ENCODE peak calls at places on chromosomes 12 and 14, in four cellular contexts. R is GM12878, B is HepG2, Z is upper lobe of left lung. W is an unnamed sample.

GRCh38 chr14:48391661-48392060 is 716.3 kb upstream of the MDGA2 start:
- ATAC-seq in R (no peak), B (no peak), Z (no peak), W (no peak)

GRCh38 chr12:105658389-105658788 is 327.9 kb downstream of the C12orf75 start:
- ATAC-seq in R (no peak), B (no peak), Z (no peak), W (no peak)

GRCh38 chr14:64510825-64511679 is 6.5 kb downstream of the ZBTB1 start:
- ATAC-seq in R (peak; percentile 50), B (peak; percentile 72), Z (peak; percentile 88), W (peak; percentile 69)

GRCh38 chr12:107365703-107366102 is 272.4 kb upstream of the CRY1 start:
- ATAC-seq in R (no peak), B (no peak), Z (no peak), W (no peak)

GRCh38 chr14:23387916-23388882 is 11.4 kb downstream of the CMTM5 start:
- ATAC-seq in R (no peak), B (peak; percentile 19), Z (no peak), W (no peak)

GRCh38 chr14:64501326-64502171 is 2.1 kb downstream of the ZBTB25 start:
- ATAC-seq in R (no peak), B (no peak), Z (no peak), W (peak; percentile 37)

GRCh38 chr12:40011775-40012129 is 94.1 kb downstream of the SLC2A13 start:
- ATAC-seq in R (peak; percentile 38), B (peak; percentile 77), Z (no peak), W (no peak)

GRCh38 chr12:45232771-45233372 is 17.0 kb downstream of the ANO6 start:
- ATAC-seq in R (peak; percentile 79), B (peak; percentile 59), Z (peak; percentile 74), W (peak; percentile 75)

GRCh38 chr12:74747305-74747704 is 209.7 kb downstream of the ATXN7L3B start:
- ATAC-seq in R (no peak), B (no peak), Z (no peak), W (no peak)

GRCh38 chr14:89258728-89259273 is 158.2 kb downstream of the FOXN3 start:
- ATAC-seq in R (peak; percentile 89), B (no peak), Z (no peak), W (no peak)

GRCh38 chr12:38711055-38711454 is 194.3 kb downstream of the CPNE8 start:
- ATAC-seq in R (peak; percentile 96), B (peak; percentile 68), Z (no peak), W (no peak)

GRCh38 chr14:71372411-71372838 is 465.2 kb downstream of the PCNX1 start:
- ATAC-seq in R (no peak), B (no peak), Z (peak; percentile 88), W (peak; percentile 46)

GRCh38 chr14:79407572-79407971 is 803.7 kb downstream of the DIO2 start:
- ATAC-seq in R (no peak), B (no peak), Z (no peak), W (no peak)

GRCh38 chr14:92475037-92475436 is 38.5 kb upstream of the RIN3 start:
- ATAC-seq in R (no peak), B (no peak), Z (no peak), W (no peak)

GRCh38 chr14:53325176-53325806 is 172.2 kb upstream of the DDHD1 start:
- ATAC-seq in R (peak; percentile 34), B (no peak), Z (no peak), W (no peak)

GRCh38 chr14:60323199-60323891 is 74.3 kb downstream of the PPM1A start:
- ATAC-seq in R (no peak), B (no peak), Z (no peak), W (no peak)

GRCh38 chr12:93377252-93377542 is 528 bp upstream of the NUDT4 start:
- ATAC-seq in R (no peak), B (peak; percentile 39), Z (peak; percentile 49), W (peak; percentile 40)

GRCh38 chr14:95130545-95130944 is 26.8 kb downstream of the DICER1 start:
- ATAC-seq in R (no peak), B (no peak), Z (no peak), W (no peak)

GRCh38 chr12:14773685-14774073 is 29.6 kb downstream of the WBP11 start:
- ATAC-seq in R (peak; percentile 2), B (peak; percentile 10), Z (no peak), W (peak; percentile 1)

GRCh38 chr14:35189422-35189821 is 67.1 kb downstream of the PRORP start:
- ATAC-seq in R (no peak), B (peak; percentile 96), Z (no peak), W (no peak)

GRCh38 chr12:51907083-51907863 is at the start of gene ACVRL1:
- ATAC-seq in R (no peak), B (no peak), Z (no peak), W (no peak)

GRCh38 chr14:75597149-75597548 is 18.7 kb downstream of the FLVCR2 start:
- ATAC-seq in R (no peak), B (no peak), Z (no peak), W (no peak)

GRCh38 chr12:126247936-126248335 is 1182.7 kb downstream of the AACS start:
- ATAC-seq in R (no peak), B (no peak), Z (no peak), W (no peak)

GRCh38 chr12:132407525-132407924 is 78.1 kb upstream of the GALNT9 start:
- ATAC-seq in R (no peak), B (no peak), Z (no peak), W (no peak)

GRCh38 chr14:105299654-105300541 is 903 bp downstream of the BRF1 start:
- ATAC-seq in R (peak; percentile 10), B (peak; percentile 20), Z (no peak), W (peak; percentile 13)

GRCh38 chr12:110282343-110282860 is 1.4 kb downstream of the ATP2A2 start:
- ATAC-seq in R (peak; percentile 43), B (no peak), Z (no peak), W (no peak)

GRCh38 chr14:99552021-99552553 is 51.9 kb downstream of the CCDC85C start:
- ATAC-seq in R (no peak), B (no peak), Z (no peak), W (no peak)

GRCh38 chr14:34619399-34619920 is 10.5 kb downstream of the SNX6 start:
- ATAC-seq in R (no peak), B (no peak), Z (no peak), W (no peak)

GRCh38 chr12:8987589-8988205 is 1.6 kb upstream of the KLRG1 start:
- ATAC-seq in R (peak; percentile 31), B (no peak), Z (no peak), W (no peak)

GRCh38 chr12:121776190-121777098 is 17.0 kb downstream of the RHOF start:
- ATAC-seq in R (peak; percentile 89), B (peak; percentile 71), Z (peak; percentile 68), W (peak; percentile 47)

GRCh38 chr14:87567926-87568325 is 425.1 kb downstream of the GALC start:
- ATAC-seq in R (no peak), B (no peak), Z (no peak), W (no peak)

GRCh38 chr14:23555533-23555881 is 564 bp upstream of the THTPA start:
- ATAC-seq in R (no peak), B (no peak), Z (no peak), W (peak; percentile 3)

GRCh38 chr14:74578479-74578878 is 33.6 kb downstream of the LTBP2 start:
- ATAC-seq in R (no peak), B (no peak), Z (no peak), W (no peak)

GRCh38 chr12:48973992-48974673 is 2.6 kb upstream of the WNT10B start:
- ATAC-seq in R (peak; percentile 51), B (peak; percentile 64), Z (peak; percentile 58), W (peak; percentile 70)
- H3K27me3 ChIP-seq in R (peaks cover 24% of the 10 kb centered on the region), B (peaks cover 79% of the 10 kb centered on the region), Z (peaks cover 71% of the 10 kb centered on the region), W (peaks cover 98% of the 10 kb centered on the region)

DNA sequence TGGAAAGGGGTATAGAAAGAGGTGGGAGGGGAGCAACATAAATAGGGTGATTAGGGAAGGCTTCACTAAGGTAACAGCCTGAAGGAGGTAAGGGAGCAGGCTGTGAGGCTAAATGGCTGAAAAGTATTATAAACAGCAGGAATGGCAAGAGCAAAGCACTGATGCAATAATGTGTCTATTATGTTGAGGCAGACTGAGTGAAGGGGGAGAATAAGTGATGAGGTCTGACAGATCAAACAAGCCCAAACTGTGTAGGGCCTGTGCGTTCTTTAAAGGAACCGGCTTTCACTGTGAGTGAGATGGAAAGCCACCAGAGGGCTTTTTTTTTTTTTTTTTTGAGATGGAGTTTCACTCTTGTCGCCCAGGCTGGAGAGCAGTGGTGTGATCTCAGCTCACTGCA is 6.7 kb upstream of the VCPKMT start:
- ATAC-seq in R (no peak), B (no peak), Z (no peak), W (no peak)
- TF ChIP-seq EP300 in R (no peak), B (no peak), Z (no peak), W (no peak)

DNA sequence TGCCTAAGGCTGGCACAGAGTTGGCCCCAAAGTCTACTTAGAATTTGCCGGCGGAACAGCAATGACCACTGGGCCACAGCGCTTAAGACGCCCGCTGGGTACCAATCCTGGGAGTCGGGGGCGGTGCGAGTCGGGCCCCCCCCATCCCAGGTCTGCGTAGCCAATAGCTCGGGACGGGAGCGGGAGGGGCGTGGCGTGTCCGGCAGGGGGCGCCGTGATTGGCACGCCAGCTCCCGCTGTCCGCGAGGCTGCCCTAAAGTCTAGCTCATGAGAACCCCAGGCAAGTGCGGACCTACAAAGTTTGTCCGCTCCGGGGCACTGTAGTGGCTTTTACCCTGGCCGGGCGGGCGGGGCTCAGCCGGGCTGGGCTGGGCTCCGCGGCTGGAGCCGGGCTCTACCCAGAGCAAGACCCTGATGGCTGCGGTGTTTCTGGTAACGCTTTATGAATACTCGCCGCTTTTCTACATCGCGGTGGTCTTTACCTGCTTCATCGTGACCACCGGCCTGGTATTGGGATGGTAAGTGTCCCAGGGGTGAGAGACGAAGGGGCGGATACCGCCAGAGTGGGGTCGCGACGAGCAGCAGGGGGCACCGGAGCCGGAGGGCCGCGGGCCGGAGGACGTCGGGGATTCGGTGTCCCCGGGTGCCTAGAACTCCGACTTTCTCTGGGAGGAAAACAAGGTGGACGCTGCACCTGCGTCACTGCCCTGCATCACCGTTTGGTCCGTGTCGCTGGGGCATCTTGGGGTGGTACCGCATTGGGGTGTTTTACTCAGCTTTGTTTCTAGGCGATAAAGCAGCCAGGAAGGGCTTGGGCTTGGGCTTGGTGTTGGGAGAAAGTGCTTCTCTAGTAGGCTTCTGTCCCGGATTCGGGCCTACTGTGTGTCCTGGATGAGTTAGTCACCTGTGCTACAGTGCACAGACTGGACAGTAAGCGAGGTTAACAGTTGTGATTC is at the start of gene CGRRF1:
- ATAC-seq in R (peak; percentile 98), B (peak; percentile 98), Z (peak; percentile 100), W (peak; percentile 100)
- H3K27me3 ChIP-seq in R (no peaks in the 10 kb centered on the region), B (peaks cover 4% of the 10 kb centered on the region), Z (no peaks in the 10 kb centered on the region), W (no peaks in the 10 kb centered on the region)

GRCh38 chr12:64404470-64405446 is 566 bp downstream of the XPOT start:
- ATAC-seq in R (peak; percentile 53), B (peak; percentile 55), Z (peak; percentile 70), W (peak; percentile 41)
- TF ChIP-seq EP300 in R (no peak), B (no peak), Z (no peak), W (no peak)

W was measured in gastroesophageal sphincter.